ENCODE peak calls at places on chromosomes 12 and 14, in eight cellular contexts. F is skeletal muscle cell, H is GM23248, I is NCI-H2081, L is transverse colon, V is HuH-7.5, B is lower leg skin, G is NCI-H748 treated with DMSO at 0.1 percent for 48 hours. R is an unnamed sample.

GRCh38 chr12:107632246-107632645 is 53.4 kb upstream of the PWP1 start:
- DNase-seq in F (no peak), H (no peak), I (no peak), L (no peak), V (no peak), B (no peak), G (no peak), R (no peak)

GRCh38 chr14:59020382-59020781 is 168.1 kb upstream of the DAAM1 start:
- DNase-seq in F (no peak), H (peak; percentile 66), I (peak; percentile 2), L (no peak), V (peak; percentile 11), B (no peak), G (peak; percentile 10), R (peak; percentile 42)

GRCh38 chr14:97116546-97116945 is 319.4 kb downstream of the VRK1 start:
- DNase-seq in F (no peak), H (no peak), I (no peak), L (no peak), V (no peak), B (peak; percentile 52), G (no peak), R (no peak)

GRCh38 chr14:22890416-22890815 is 7.4 kb downstream of the REM2 start:
- DNase-seq in F (no peak), H (no peak), I (no peak), L (no peak), V (no peak), B (no peak), G (no peak), R (no peak)

GRCh38 chr14:21719841-21720240 is 46.2 kb upstream of the OR4E1 start:
- DNase-seq in F (no peak), H (no peak), I (no peak), L (no peak), V (no peak), B (no peak), G (no peak), R (no peak)

GRCh38 chr12:1606021-1606622 is 11.7 kb upstream of the FBXL14 start:
- DNase-seq in F (no peak), H (peak; percentile 93), I (peak; percentile 24), L (peak; percentile 92), V (peak; percentile 37), B (peak; percentile 99), G (no peak), R (peak; percentile 68)

GRCh38 chr12:3792623-3793288 is 39.8 kb upstream of the CRACR2A start:
- DNase-seq in F (no peak), H (no peak), I (no peak), L (no peak), V (no peak), B (no peak), G (no peak), R (no peak)

GRCh38 chr14:101713641-101714349 is 47.7 kb upstream of the PPP2R5C start:
- DNase-seq in F (no peak), H (no peak), I (no peak), L (no peak), V (no peak), B (no peak), G (no peak), R (no peak)

GRCh38 chr12:12719496-12719895 is 2.3 kb downstream of the CDKN1B start:
- DNase-seq in F (no peak), H (peak; percentile 30), I (peak; percentile 24), L (no peak), V (peak; percentile 11), B (no peak), G (no peak), R (peak; percentile 3)

GRCh38 chr12:66733839-66734238 is 55.0 kb upstream of the GRIP1 start:
- DNase-seq in F (no peak), H (no peak), I (no peak), L (no peak), V (no peak), B (no peak), G (no peak), R (no peak)

GRCh38 chr12:52126605-52127578 is 47.4 kb downstream of the SMIM41 start:
- DNase-seq in F (no peak), H (no peak), I (no peak), L (no peak), V (no peak), B (peak; percentile 83), G (no peak), R (no peak)

GRCh38 chr14:55077155-55077554 is 25.7 kb downstream of the MAPK1IP1L start:
- DNase-seq in F (no peak), H (peak; percentile 78), I (no peak), L (peak; percentile 37), V (no peak), B (no peak), G (no peak), R (no peak)

GRCh38 chr12:54993181-54993835 is 8.7 kb upstream of the TESPA1 start:
- DNase-seq in F (peak; percentile 12), H (peak; percentile 67), I (peak; percentile 60), L (peak; percentile 36), V (peak; percentile 45), B (no peak), G (peak; percentile 87), R (peak; percentile 74)